ENCODE peak calls at places on chromosomes 2 and 18, in seven cellular contexts. R is tibial artery, I is non-pigmented ciliary epithelial cell, X is GM23248, Q is NCI-H2029, Z is fibroblast of the aortic adventitia, V is NCI-H774. N is an unnamed sample.

GRCh38 chr18:78857252-78858150 is 122.1 kb upstream of the SALL3 start:
- DNase-seq in R (no peak), I (no peak), X (no peak), Q (no peak), Z (no peak), V (no peak), N (no peak)

GRCh38 chr2:209316141-209316540 is 107.7 kb upstream of the MAP2 start:
- DNase-seq in R (no peak), I (no peak), X (no peak), Q (no peak), Z (no peak), V (no peak), N (no peak)

GRCh38 chr18:35458677-35459441 is 38.9 kb downstream of the INO80C start:
- DNase-seq in R (no peak), I (no peak), X (peak; percentile 52), Q (no peak), Z (peak; percentile 79), V (no peak), N (peak; percentile 84)

GRCh38 chr18:49677762-49678398 is 116.0 kb downstream of the LIPG start:
- DNase-seq in R (no peak), I (no peak), X (no peak), Q (no peak), Z (no peak), V (no peak), N (no peak)

GRCh38 chr18:50560681-50561629 is 1.1 kb downstream of the MAPK4 start:
- DNase-seq in R (no peak), I (no peak), X (no peak), Q (peak; percentile 12), Z (no peak), V (no peak), N (no peak)

GRCh38 chr2:222309361-222309760 is 10.6 kb upstream of the PAX3 start:
- DNase-seq in R (no peak), I (no peak), X (no peak), Q (no peak), Z (no peak), V (no peak), N (no peak)

GRCh38 chr2:88753833-88754584 is 62.5 kb downstream of the RPIA start:
- DNase-seq in R (no peak), I (no peak), X (no peak), Q (no peak), Z (no peak), V (no peak), N (no peak)

GRCh38 chr2:163345795-163346573 is 389.8 kb downstream of the FIGN start:
- DNase-seq in R (no peak), I (no peak), X (peak; percentile 69), Q (peak; percentile 41), Z (peak; percentile 72), V (peak; percentile 56), N (peak; percentile 36)

GRCh38 chr2:233404227-233404626 is 49.9 kb downstream of the DGKD start:
- DNase-seq in R (no peak), I (no peak), X (peak; percentile 52), Q (peak; percentile 10), Z (peak; percentile 53), V (peak; percentile 26), N (no peak)

GRCh38 chr2:60973705-60974104 is 43.8 kb upstream of the PEX13 start:
- DNase-seq in R (no peak), I (no peak), X (no peak), Q (no peak), Z (no peak), V (no peak), N (no peak)

GRCh38 chr2:40004336-40004735 is 225.3 kb upstream of the THUMPD2 start:
- DNase-seq in R (no peak), I (no peak), X (peak; percentile 61), Q (no peak), Z (peak; percentile 43), V (no peak), N (no peak)

GRCh38 chr2:172928754-172929153 is 146.9 kb upstream of the MAP3K20 start:
- DNase-seq in R (no peak), I (peak; percentile 47), X (peak; percentile 76), Q (no peak), Z (peak; percentile 76), V (no peak), N (no peak)

GRCh38 chr2:233210843-233211600 is 40.5 kb upstream of the ATG16L1 start:
- DNase-seq in R (peak; percentile 58), I (peak; percentile 71), X (peak; percentile 91), Q (peak; percentile 58), Z (peak; percentile 96), V (no peak), N (peak; percentile 27)

GRCh38 chr2:9832586-9832985 is 10.7 kb upstream of the TAF1B start:
- DNase-seq in R (no peak), I (no peak), X (peak; percentile 90), Q (no peak), Z (peak; percentile 88), V (no peak), N (no peak)

GRCh38 chr18:70672581-70672980 is 383.7 kb downstream of the SOCS6 start:
- DNase-seq in R (no peak), I (no peak), X (no peak), Q (no peak), Z (no peak), V (no peak), N (no peak)

GRCh38 chr2:207290833-207291232 is 125.1 kb upstream of the KLF7 start:
- DNase-seq in R (no peak), I (no peak), X (no peak), Q (no peak), Z (no peak), V (no peak), N (no peak)

GRCh38 chr2:166031054-166031453 is 77.5 kb upstream of the TTC21B start:
- DNase-seq in R (no peak), I (no peak), X (peak; percentile 32), Q (no peak), Z (no peak), V (no peak), N (no peak)

GRCh38 chr2:28436525-28437051 is 43.9 kb downstream of the FOSL2 start:
- DNase-seq in R (no peak), I (no peak), X (no peak), Q (peak; percentile 12), Z (no peak), V (no peak), N (no peak)

GRCh38 chr18:64982414-64983096 is 768.3 kb upstream of the CDH7 start:
- DNase-seq in R (no peak), I (no peak), X (no peak), Q (no peak), Z (no peak), V (no peak), N (no peak)

GRCh38 chr18:21714472-21714871 is 9.9 kb upstream of the ABHD3 start:
- DNase-seq in R (no peak), I (no peak), X (no peak), Q (no peak), Z (no peak), V (no peak), N (no peak)

GRCh38 chr2:222296911-222297599 is 1.7 kb downstream of the PAX3 start:
- DNase-seq in R (no peak), I (no peak), X (no peak), Q (no peak), Z (no peak), V (no peak), N (no peak)

GRCh38 chr2:105179469-105180372 is 61.8 kb upstream of the GPR45 start:
- DNase-seq in R (no peak), I (peak; percentile 50), X (peak; percentile 75), Q (peak; percentile 80), Z (peak; percentile 63), V (peak; percentile 44), N (peak; percentile 30)

GRCh38 chr2:181457741-181458425 is 697 bp downstream of the ITGA4 start:
- DNase-seq in R (peak; percentile 23), I (no peak), X (peak; percentile 82), Q (no peak), Z (peak; percentile 43), V (no peak), N (peak; percentile 15)

GRCh38 chr18:21914739-21915319 is 174.2 kb downstream of the MIB1 start:
- DNase-seq in R (no peak), I (peak; percentile 19), X (peak; percentile 70), Q (no peak), Z (peak; percentile 80), V (peak; percentile 16), N (peak; percentile 42)

GRCh38 chr2:241214766-241215165 is 26.3 kb downstream of the ANO7 start:
- DNase-seq in R (no peak), I (no peak), X (no peak), Q (no peak), Z (no peak), V (no peak), N (no peak)

GRCh38 chr18:50469380-50469781 is 90.5 kb upstream of the MAPK4 start:
- DNase-seq in R (peak; percentile 32), I (no peak), X (no peak), Q (no peak), Z (no peak), V (no peak), N (no peak)

GRCh38 chr2:46909771-46910419 is 5.7 kb downstream of the MCFD2 start:
- DNase-seq in R (no peak), I (peak; percentile 70), X (peak; percentile 93), Q (no peak), Z (peak; percentile 74), V (no peak), N (peak; percentile 83)

GRCh38 chr2:42156756-42157155 is 12.4 kb upstream of the EML4 start:
- DNase-seq in R (no peak), I (no peak), X (no peak), Q (no peak), Z (no peak), V (no peak), N (no peak)

GRCh38 chr2:218272531-218273212 is 2.4 kb downstream of the PNKD start:
- DNase-seq in R (peak; percentile 97), I (peak; percentile 55), X (peak; percentile 96), Q (peak; percentile 62), Z (peak; percentile 99), V (peak; percentile 28), N (peak; percentile 43)

GRCh38 chr18:50056185-50056584 is 138.8 kb downstream of the MYO5B start:
- DNase-seq in R (no peak), I (no peak), X (no peak), Q (no peak), Z (no peak), V (no peak), N (no peak)

GRCh38 chr2:137837830-137838229 is 126.4 kb upstream of the HNMT start:
- DNase-seq in R (no peak), I (no peak), X (no peak), Q (no peak), Z (no peak), V (no peak), N (no peak)

GRCh38 chr2:8457620-8458255 is 224.1 kb upstream of the ID2 start:
- DNase-seq in R (no peak), I (no peak), X (no peak), Q (peak; percentile 62), Z (no peak), V (peak; percentile 51), N (no peak)

GRCh38 chr18:24246143-24246542 is 107.3 kb downstream of the CABYR start:
- DNase-seq in R (no peak), I (no peak), X (no peak), Q (no peak), Z (no peak), V (no peak), N (no peak)

GRCh38 chr2:203672856-203673255 is 33.6 kb upstream of the CD28 start:
- DNase-seq in R (no peak), I (no peak), X (no peak), Q (no peak), Z (no peak), V (no peak), N (no peak)

GRCh38 chr18:49071365-49071764 is 120.6 kb upstream of the SMAD7 start:
- DNase-seq in R (no peak), I (no peak), X (no peak), Q (no peak), Z (peak; percentile 45), V (no peak), N (no peak)

GRCh38 chr18:59067873-59068272 is 71.8 kb upstream of the SEC11C start:
- DNase-seq in R (no peak), I (no peak), X (peak; percentile 38), Q (no peak), Z (peak; percentile 26), V (no peak), N (no peak)

GRCh38 chr18:77187201-77187600 is 54.6 kb upstream of the MBP start:
- DNase-seq in R (no peak), I (no peak), X (no peak), Q (no peak), Z (no peak), V (no peak), N (no peak)

GRCh38 chr18:55588001-55588875 is at the start of gene TCF4:
- DNase-seq in R (peak; percentile 51), I (no peak), X (peak; percentile 86), Q (no peak), Z (peak; percentile 66), V (no peak), N (no peak)